ENCODE peak calls at places on chromosomes 6 and 20, in four cellular contexts. E, B, Y and J are unnamed samples.

GRCh38 chr6:4936681-4937041 is 67.2 kb downstream of the RPP40 start:
- DNase-seq in Y (peak; percentile 67), E (peak; percentile 53), B (no peak), J (peak; percentile 59)

GRCh38 chr20:41205313-41205712 is 68.0 kb downstream of the PLCG1 start:
- DNase-seq in B (no peak), Y (no peak), E (no peak), J (no peak)

GRCh38 chr6:67287566-67287965 is 1347.5 kb upstream of the ADGRB3 start:
- DNase-seq in Y (no peak), B (no peak), E (no peak), J (no peak)

GRCh38 chr20:58179432-58180099 is 48.9 kb downstream of the ANKRD60 start:
- DNase-seq in E (peak; percentile 48), B (no peak), Y (peak; percentile 80), J (peak; percentile 21)

GRCh38 chr6:122839477-122839876 is 50.4 kb downstream of the SMPDL3A start:
- DNase-seq in E (peak; percentile 46), B (no peak), Y (peak; percentile 66), J (peak; percentile 64)

GRCh38 chr6:130320908-130321307 is 44.9 kb upstream of the TMEM200A start:
- DNase-seq in B (no peak), E (no peak), Y (no peak), J (no peak)

GRCh38 chr20:63103402-63104311 is 96.9 kb upstream of the BHLHE23 start:
- DNase-seq in B (no peak), E (peak; percentile 49), Y (no peak), J (no peak)

GRCh38 chr20:63314566-63315239 is 21.7 kb downstream of the COL20A1 start:
- DNase-seq in B (no peak), Y (no peak), E (no peak), J (no peak)

GRCh38 chr6:167662881-167663205 is 163.9 kb upstream of the AFDN start:
- DNase-seq in B (no peak), Y (no peak), E (no peak), J (no peak)

GRCh38 chr6:56292505-56293181 is 45.3 kb upstream of the COL21A1 start:
- DNase-seq in Y (peak; percentile 10), B (no peak), E (peak; percentile 67), J (peak; percentile 62)

GRCh38 chr6:85396159-85396808 is 53.6 kb upstream of the NT5E start:
- DNase-seq in E (no peak), B (no peak), Y (no peak), J (peak; percentile 56)

GRCh38 chr6:73798592-73798991 is 102.6 kb downstream of the CD109 start:
- DNase-seq in Y (no peak), B (no peak), E (peak; percentile 57), J (peak; percentile 66)

GRCh38 chr6:114052141-114052540 is 81.2 kb upstream of the HDAC2 start:
- DNase-seq in B (no peak), Y (no peak), E (no peak), J (no peak)

GRCh38 chr6:124795879-124796838 is 166.1 kb upstream of the RNF217 start:
- DNase-seq in E (peak; percentile 4), Y (peak; percentile 13), B (no peak), J (no peak)

GRCh38 chr6:128266946-128267345 is 253.5 kb downstream of the PTPRK start:
- DNase-seq in B (no peak), Y (no peak), E (no peak), J (no peak)

GRCh38 chr6:53241936-53242335 is 93.3 kb upstream of the GCM1 start:
- DNase-seq in E (no peak), Y (no peak), B (no peak), J (no peak)

GRCh38 chr6:147297124-147297523 is 92.9 kb downstream of the STXBP5 start:
- DNase-seq in B (no peak), Y (no peak), E (no peak), J (no peak)

GRCh38 chr6:134077301-134077700 is 24.9 kb upstream of the SLC2A12 start:
- DNase-seq in B (no peak), Y (peak; percentile 25), E (no peak), J (no peak)

GRCh38 chr6:30555428-30556005 is 772 bp downstream of the GNL1 start:
- DNase-seq in B (no peak), E (no peak), Y (peak; percentile 55), J (no peak)

GRCh38 chr6:154623391-154623790 is 109.8 kb upstream of the SCAF8 start:
- DNase-seq in B (no peak), E (no peak), Y (no peak), J (no peak)

GRCh38 chr6:63465750-63466149 is 106.5 kb upstream of the LOC128125822 start:
- DNase-seq in Y (no peak), E (no peak), B (no peak), J (no peak)

GRCh38 chr6:1527098-1527497 is 82.6 kb upstream of the FOXC1 start:
- DNase-seq in E (no peak), Y (no peak), B (no peak), J (no peak)

GRCh38 chr6:120005292-120005976 is 655.9 kb upstream of the MAN1A1 start:
- DNase-seq in Y (no peak), E (peak; percentile 58), B (no peak), J (peak; percentile 92)

GRCh38 chr20:53202781-53203180 is 230.6 kb downstream of the TSHZ2 start:
- DNase-seq in Y (no peak), B (no peak), E (peak; percentile 8), J (no peak)

GRCh38 chr6:35496851-35497570 is at the start of gene TEAD3:
- DNase-seq in Y (peak; percentile 98), E (no peak), B (no peak), J (peak; percentile 69)

GRCh38 chr6:19231878-19232519 is 605.2 kb upstream of the ID4 start:
- DNase-seq in B (no peak), E (no peak), Y (no peak), J (no peak)

GRCh38 chr6:154457881-154458284 is 52.6 kb downstream of the CNKSR3 start:
- DNase-seq in E (no peak), B (no peak), Y (no peak), J (no peak)

GRCh38 chr6:16505711-16506362 is 255.4 kb downstream of the ATXN1 start:
- DNase-seq in Y (no peak), E (no peak), B (no peak), J (no peak)

GRCh38 chr6:43981363-43981990 is 145.8 kb downstream of the MRPL14 start:
- DNase-seq in B (no peak), E (no peak), Y (no peak), J (no peak)

GRCh38 chr6:45687570-45687969 is 309.8 kb upstream of the SUPT3H start:
- DNase-seq in Y (no peak), B (no peak), E (no peak), J (no peak)

GRCh38 chr6:38638941-38639497 is 710 bp downstream of the BTBD9 start:
- DNase-seq in Y (no peak), B (no peak), E (peak; percentile 31), J (peak; percentile 37)

GRCh38 chr20:54649511-54649962 is 174.1 kb downstream of the DOK5 start:
- DNase-seq in E (peak; percentile 75), B (no peak), Y (peak; percentile 53), J (peak; percentile 85)

GRCh38 chr6:120826253-120826652 is 508.0 kb downstream of the TBC1D32 start:
- DNase-seq in Y (peak; percentile 9), B (no peak), E (peak; percentile 23), J (peak; percentile 52)

GRCh38 chr6:162387723-162388382 is 339.7 kb downstream of the PRKN start:
- DNase-seq in Y (no peak), E (no peak), B (no peak), J (no peak)

GRCh38 chr6:6885521-6886088 is 222.2 kb upstream of the RREB1 start:
- DNase-seq in Y (no peak), E (no peak), B (no peak), J (no peak)

GRCh38 chr6:150435832-150436231 is 67.0 kb downstream of the IYD start:
- DNase-seq in E (no peak), Y (peak; percentile 35), B (no peak), J (no peak)

GRCh38 chr6:108838101-108838717 is 10.0 kb upstream of the ARMC2 start:
- DNase-seq in Y (no peak), B (no peak), E (peak; percentile 16), J (no peak)

DNA sequence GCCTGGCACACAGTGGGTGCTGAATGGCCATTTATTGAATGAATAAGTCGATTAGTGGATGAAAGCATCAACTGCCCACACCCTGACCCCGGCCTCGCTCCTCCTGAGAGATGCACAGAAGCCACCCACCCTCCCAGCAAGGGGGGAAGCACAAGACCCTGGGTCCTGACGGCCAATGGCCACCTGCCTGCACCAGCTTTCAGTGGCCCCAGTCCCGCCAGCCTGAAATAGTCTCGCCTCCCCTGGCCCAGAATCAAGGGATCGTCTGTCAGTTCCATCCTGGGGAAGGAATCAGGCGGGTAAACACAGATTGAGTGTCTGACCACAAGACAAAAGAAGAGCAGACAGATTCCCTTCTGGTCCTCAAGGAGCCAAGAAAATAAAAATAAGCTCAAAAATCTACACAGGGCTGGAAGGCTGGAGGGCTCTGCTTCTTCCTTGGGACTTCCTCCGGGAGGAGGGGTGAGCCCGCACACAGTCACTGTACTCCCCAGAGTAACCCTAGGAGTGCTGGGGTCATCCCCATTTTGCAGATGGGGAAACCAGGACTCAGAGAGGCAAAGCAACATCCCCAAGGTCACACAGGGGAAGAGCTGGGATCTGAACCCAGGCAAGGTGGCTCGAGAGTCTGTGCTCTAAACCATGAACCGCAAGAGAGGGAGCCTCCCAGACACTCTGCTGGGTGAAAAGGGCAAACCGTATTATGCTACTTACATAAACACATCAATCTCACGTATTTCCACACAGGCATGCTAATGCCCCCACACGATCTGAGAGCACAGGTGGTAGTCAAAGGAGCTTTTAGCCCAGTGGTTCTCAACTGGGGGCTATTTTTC is 7.8 kb downstream of the PREX1 start:
- DNase-seq in Y (no peak), B (no peak), E (no peak), J (no peak)
- TF ChIP-seq CHD4 in Y (no peak), B (no peak), E (no peak), J (no peak)

GRCh38 chr6:137542713-137543112 is 48.5 kb upstream of the OLIG3 start:
- DNase-seq in E (no peak), B (no peak), Y (no peak), J (no peak)
- TF ChIP-seq CHD4 in E (no peak), B (no peak), Y (no peak), J (no peak)

GRCh38 chr20:22684072-22684762 is 99.8 kb upstream of the FOXA2 start:
- DNase-seq in E (peak; percentile 85), Y (peak; percentile 57), B (peak; percentile 15), J (peak; percentile 84)
- TF ChIP-seq CHD4 in E (no peak), Y (no peak), B (no peak), J (no peak)

GRCh38 chr6:8462169-8462568 is 26.8 kb upstream of the SLC35B3 start:
- DNase-seq in E (no peak), Y (no peak), B (no peak), J (no peak)
- TF ChIP-seq CHD4 in E (no peak), Y (no peak), B (no peak), J (no peak)

GRCh38 chr20:31572042-31572700 is 32.9 kb upstream of the ID1 start:
- DNase-seq in E (no peak), Y (no peak), B (no peak), J (no peak)

GRCh38 chr20:31570021-31570463 is 35.0 kb upstream of the ID1 start:
- DNase-seq in E (no peak), B (no peak), Y (no peak), J (peak; percentile 44)

GRCh38 chr20:31572701-31573554 is 32.2 kb upstream of the ID1 start:
- DNase-seq in E (peak; percentile 99), Y (peak; percentile 93), B (peak; percentile 41), J (peak; percentile 100)

GRCh38 chr20:31569163-31570020 is 35.7 kb upstream of the ID1 start:
- DNase-seq in Y (peak; percentile 54), E (peak; percentile 64), B (no peak), J (peak; percentile 72)

GRCh38 chr20:31570735-31571617 is 34.1 kb upstream of the ID1 start:
- DNase-seq in E (no peak), Y (no peak), B (no peak), J (peak; percentile 33)
- TF ChIP-seq CHD4 in E (no peak), Y (no peak), B (no peak), J (no peak)